ENCODE peak calls at places on chromosomes 6 and 20, in five cellular contexts. W is uterus; V is CD8-positive, alpha-beta memory T cell; F is left lung; Z is psoas muscle. U is an unnamed sample.
A peak's percentile ranks its signal among the peaks of the same experiment; 100 is the strongest.

GRCh38 chr6:82608777-82609176 is 245.2 kb downstream of the TPBG start:
- DNase-seq in W (no peak), F (no peak), V (no peak), Z (no peak), U (no peak)

GRCh38 chr6:48069280-48069679 is 41.7 kb downstream of the PTCHD4 start:
- DNase-seq in Z (no peak), V (no peak), W (no peak), F (no peak), U (peak; percentile 34)

GRCh38 chr20:59149678-59150504 is 13.7 kb upstream of the ZNF831 start:
- DNase-seq in W (no peak), Z (no peak), F (no peak), V (peak; percentile 64), U (no peak)

GRCh38 chr6:152233547-152234320 is 403.4 kb downstream of the SYNE1 start:
- DNase-seq in F (no peak), V (no peak), Z (no peak), W (no peak), U (no peak)

GRCh38 chr20:20205141-20205861 is 153.0 kb downstream of the CFAP61 start:
- DNase-seq in V (no peak), F (no peak), W (no peak), Z (no peak), U (no peak)

GRCh38 chr6:107561325-107561724 is 71.4 kb downstream of the SOBP start:
- DNase-seq in Z (peak; percentile 67), V (no peak), F (no peak), W (peak; percentile 65), U (no peak)

GRCh38 chr20:33261465-33261864 is 21.5 kb upstream of the BPIFB1 start:
- DNase-seq in F (no peak), W (no peak), Z (no peak), V (no peak), U (no peak)

GRCh38 chr20:32195581-32195980 is 12.0 kb downstream of the PLAGL2 start:
- DNase-seq in W (no peak), V (no peak), Z (no peak), F (no peak), U (no peak)

GRCh38 chr20:22531056-22531615 is 53.2 kb downstream of the FOXA2 start:
- DNase-seq in F (no peak), V (no peak), W (no peak), Z (no peak), U (no peak)

GRCh38 chr6:25637946-25638345 is 14.1 kb upstream of the SCGN start:
- DNase-seq in Z (no peak), F (no peak), W (no peak), V (no peak), U (no peak)

GRCh38 chr20:35618372-35619131 is 2.9 kb downstream of the SPAG4 start:
- DNase-seq in Z (no peak), W (peak; percentile 39), V (no peak), F (no peak), U (no peak)

GRCh38 chr6:30685977-30686907 is at the start of gene PPP1R18:
- DNase-seq in Z (peak; percentile 90), W (peak; percentile 87), F (peak; percentile 89), V (peak; percentile 79), U (peak; percentile 89)

GRCh38 chr6:8526619-8527018 is 91.3 kb upstream of the SLC35B3 start:
- DNase-seq in F (no peak), Z (no peak), V (no peak), W (no peak), U (no peak)

GRCh38 chr6:115004982-115005381 is 662.2 kb upstream of the HS3ST5 start:
- DNase-seq in V (no peak), W (no peak), Z (no peak), F (no peak), U (no peak)

GRCh38 chr20:3067139-3068009 is 4.0 kb upstream of the OXT start:
- DNase-seq in Z (no peak), V (no peak), F (no peak), W (no peak), U (no peak)

GRCh38 chr6:149235130-149235561 is 82.4 kb upstream of the TAB2 start:
- DNase-seq in W (no peak), V (no peak), F (no peak), Z (no peak), U (no peak)

GRCh38 chr6:87241304-87241703 is 81.1 kb upstream of the SMIM8 start:
- DNase-seq in Z (no peak), F (no peak), W (no peak), V (no peak), U (no peak)

GRCh38 chr6:17001188-17001587 is 100.7 kb upstream of the STMND1 start:
- DNase-seq in Z (no peak), W (no peak), V (no peak), F (no peak), U (no peak)

GRCh38 chr20:21344216-21344615 is 41.1 kb downstream of the XRN2 start:
- DNase-seq in V (no peak), W (no peak), Z (no peak), F (no peak), U (no peak)

GRCh38 chr20:35870541-35871307 is 83.6 kb downstream of the SCAND1 start:
- DNase-seq in F (no peak), Z (no peak), V (no peak), W (no peak), U (no peak)

GRCh38 chr6:9316831-9317230 is 881.5 kb upstream of the SLC35B3 start:
- DNase-seq in W (no peak), F (no peak), Z (no peak), V (no peak), U (no peak)

GRCh38 chr20:36462440-36463211 is 78.7 kb upstream of the MYL9 start:
- DNase-seq in F (no peak), Z (peak; percentile 92), V (no peak), W (peak; percentile 67), U (peak; percentile 78)

GRCh38 chr6:22041797-22042489 is 254.9 kb downstream of the PRL start:
- DNase-seq in F (no peak), W (no peak), Z (no peak), V (no peak), U (no peak)

GRCh38 chr6:166483556-166484250 is 101.0 kb upstream of the MPC1 start:
- DNase-seq in F (no peak), Z (peak; percentile 27), V (no peak), W (no peak), U (peak; percentile 38)

GRCh38 chr6:112939543-112939942 is 592.4 kb downstream of the RFPL4B start:
- DNase-seq in Z (no peak), V (no peak), W (no peak), F (no peak), U (no peak)

GRCh38 chr6:2110504-2110903 is 134.9 kb downstream of the GMDS start:
- DNase-seq in F (no peak), V (no peak), Z (no peak), W (no peak), U (no peak)

GRCh38 chr6:33279971-33280511 is 3.1 kb downstream of the B3GALT4 start:
- DNase-seq in V (no peak), Z (no peak), W (no peak), F (no peak), U (no peak)

GRCh38 chr6:44253307-44254101 is 3.8 kb downstream of the SLC35B2 start:
- DNase-seq in F (no peak), V (peak; percentile 49), W (no peak), Z (peak; percentile 54), U (no peak)
- H3K27ac ChIP-seq in F (no peak overlapping the region), V (no peak overlapping the region), W (no peak overlapping the region), Z (peak overlapping the region; percentile 46), U (no peak overlapping the region)

DNA sequence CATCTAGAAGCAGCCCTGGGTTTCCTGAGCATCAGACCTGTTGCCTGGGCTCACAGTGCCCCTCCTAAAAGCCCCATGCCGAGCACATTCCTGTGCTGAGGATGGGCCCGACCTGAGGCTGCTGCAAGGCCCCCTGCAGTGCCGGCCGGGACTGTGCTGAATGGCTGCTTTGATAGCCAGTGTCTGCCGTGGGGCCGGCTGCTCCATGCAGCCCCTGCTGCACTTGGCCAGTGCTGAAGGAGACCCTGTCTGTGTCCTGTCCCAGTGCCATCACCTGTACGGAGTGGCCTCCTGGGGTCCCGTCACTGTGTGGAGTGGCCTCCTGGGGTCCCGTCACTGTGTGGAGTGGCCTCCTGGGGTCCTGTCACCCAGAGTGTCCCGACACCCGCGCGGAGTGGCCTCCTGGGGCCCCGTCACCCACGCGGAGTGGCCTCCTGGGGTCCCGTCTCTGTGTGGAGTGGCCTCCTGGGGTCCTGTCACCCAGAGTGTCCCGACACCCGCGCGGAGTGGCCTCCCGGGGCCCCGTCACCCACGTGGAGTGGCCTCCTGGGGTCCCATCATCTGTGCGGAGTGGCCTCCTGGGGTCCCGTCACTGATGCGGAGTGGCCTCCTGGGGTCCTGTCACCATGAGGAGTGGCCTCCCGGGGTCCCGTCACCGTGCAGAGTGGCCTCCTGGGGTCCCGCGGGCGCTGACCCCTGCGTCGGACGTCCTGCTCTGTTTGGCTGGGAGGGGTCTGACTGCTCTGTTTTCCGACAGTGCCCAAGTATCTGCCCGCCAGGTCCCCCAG is 7.0 kb downstream of the COL9A3 start:
- DNase-seq in W (no peak), Z (no peak), V (no peak), F (no peak), U (no peak)
- H3K4me1 ChIP-seq in W (peaks cover 8% of the 10 kb centered on the region), Z (peaks cover 2% of the 10 kb centered on the region), V (peaks cover 6% of the 10 kb centered on the region), F (peaks cover 11% of the 10 kb centered on the region), U (peaks cover 9% of the 10 kb centered on the region)

DNA sequence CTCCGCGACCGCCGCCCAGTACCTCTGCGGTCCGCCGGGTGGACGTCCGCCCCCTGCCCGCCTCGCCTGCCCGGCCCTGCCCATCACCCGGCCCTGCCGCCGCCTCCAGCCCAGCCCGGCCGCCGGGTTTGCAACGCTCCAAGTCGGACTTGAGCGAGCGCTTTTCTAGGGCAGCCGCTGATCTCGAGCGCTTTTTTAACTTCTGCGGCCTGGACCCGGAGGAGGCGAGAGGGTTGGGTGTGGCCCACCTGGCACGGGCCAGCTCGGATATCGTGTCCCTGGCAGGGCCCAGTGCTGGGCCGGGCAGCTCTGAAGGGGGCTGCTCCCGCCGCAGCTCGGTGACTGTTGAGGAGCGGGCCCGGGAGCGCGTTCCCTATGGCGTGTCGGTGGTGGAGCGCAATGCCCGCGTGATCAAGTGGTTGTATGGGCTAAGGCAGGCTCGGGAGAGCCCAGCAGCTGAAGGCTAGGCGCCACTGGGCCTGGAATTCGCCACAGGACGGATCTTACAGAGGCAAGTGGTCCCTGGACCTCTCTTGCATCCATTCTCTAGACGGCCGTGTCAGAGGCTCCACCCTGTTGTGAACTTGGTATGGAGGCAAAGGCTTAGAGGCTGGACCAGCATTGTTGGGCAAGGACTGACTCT is 11.8 kb downstream of the FAM110A start:
- DNase-seq in V (no peak), Z (no peak), F (no peak), W (no peak), U (peak; percentile 65)
- H3K27ac ChIP-seq in V (peak overlapping the region; percentile 31), Z (no peak overlapping the region), F (no peak overlapping the region), W (no peak overlapping the region), U (peak overlapping the region; percentile 11)

GRCh38 chr6:157956171-157956730 is 25.4 kb upstream of the SYNJ2 start:
- DNase-seq in Z (no peak), W (no peak), F (no peak), V (no peak), U (no peak)
- H3K4me1 ChIP-seq in Z (no peaks in the 10 kb centered on the region), W (no peaks in the 10 kb centered on the region), F (no peaks in the 10 kb centered on the region), V (no peaks in the 10 kb centered on the region), U (no peaks in the 10 kb centered on the region)

GRCh38 chr6:34359438-34360158 is 32.9 kb downstream of the NUDT3 start:
- DNase-seq in W (no peak), V (no peak), Z (no peak), F (no peak), U (no peak)
- H3K27ac ChIP-seq in W (no peak overlapping the region), V (no peak overlapping the region), Z (peak overlapping the region; percentile 89), F (no peak overlapping the region), U (no peak overlapping the region)

U was measured in upper lobe of right lung.